ENCODE peak calls at places on chromosomes 4 and X, in four cellular contexts. One of them, this sample, is unnamed.

GRCh38 chr4:150534818-150535217 is 47.1 kb upstream of the MAB21L2 start:
- DNase-seq in astrocyte: no peak
- DNase-seq in transverse colon: no peak
- DNase-seq in breast epithelium: no peak
- DNase-seq in this sample: no peak

GRCh38 chr4:155353923-155354540 is 22.7 kb downstream of the MAP9 start:
- DNase-seq in breast epithelium: peak; percentile 56
- DNase-seq in transverse colon: peak; percentile 64
- DNase-seq in astrocyte: peak; percentile 29
- DNase-seq in this sample: peak; percentile 79

GRCh38 chr4:107317596-107317995 is 281.5 kb upstream of the DKK2 start:
- DNase-seq in breast epithelium: no peak
- DNase-seq in astrocyte: peak; percentile 34
- DNase-seq in transverse colon: no peak
- DNase-seq in this sample: no peak

GRCh38 chrX:68995780-68996551 is 167.1 kb downstream of the EFNB1 start:
- DNase-seq in astrocyte: peak; percentile 86
- DNase-seq in transverse colon: peak; percentile 79
- DNase-seq in breast epithelium: no peak
- DNase-seq in this sample: no peak

GRCh38 chrX:69203367-69204037 is 38.2 kb upstream of the PJA1 start:
- DNase-seq in astrocyte: no peak
- DNase-seq in breast epithelium: no peak
- DNase-seq in transverse colon: no peak
- DNase-seq in this sample: no peak

GRCh38 chrX:34734383-34734782 is 77.3 kb upstream of the TMEM47 start:
- DNase-seq in transverse colon: no peak
- DNase-seq in breast epithelium: no peak
- DNase-seq in astrocyte: peak; percentile 8
- DNase-seq in this sample: no peak

GRCh38 chr4:26779224-26779623 is 81.4 kb upstream of the STIM2 start:
- DNase-seq in transverse colon: no peak
- DNase-seq in astrocyte: no peak
- DNase-seq in breast epithelium: no peak
- DNase-seq in this sample: no peak

GRCh38 chr4:61619528-61619927 is 419.4 kb downstream of the ADGRL3 start:
- DNase-seq in breast epithelium: no peak
- DNase-seq in transverse colon: no peak
- DNase-seq in astrocyte: no peak
- DNase-seq in this sample: no peak

GRCh38 chr4:117137143-117137542 is 51.8 kb upstream of the TRAM1L1 start:
- DNase-seq in astrocyte: peak; percentile 92
- DNase-seq in breast epithelium: no peak
- DNase-seq in transverse colon: no peak
- DNase-seq in this sample: no peak

GRCh38 chr4:122167369-122167768 is 15.2 kb downstream of the BLTP1 start:
- DNase-seq in transverse colon: no peak
- DNase-seq in breast epithelium: no peak
- DNase-seq in astrocyte: no peak
- DNase-seq in this sample: no peak
- H3K27ac ChIP-seq in transverse colon: no peak overlapping the region
- H3K27ac ChIP-seq in breast epithelium: no peak overlapping the region
- H3K27ac ChIP-seq in astrocyte: no peak overlapping the region
- H3K27ac ChIP-seq in this sample: no peak overlapping the region

GRCh38 chrX:112851161-112851779 is 10.6 kb upstream of the AMOT start:
- DNase-seq in transverse colon: no peak
- DNase-seq in astrocyte: no peak
- DNase-seq in breast epithelium: no peak
- DNase-seq in this sample: no peak
- H3K4me3 ChIP-seq in transverse colon: no peak overlapping the region
- H3K4me3 ChIP-seq in astrocyte: no peak overlapping the region
- H3K4me3 ChIP-seq in breast epithelium: no peak overlapping the region
- H3K4me3 ChIP-seq in this sample: no peak overlapping the region

GRCh38 chr4:153645183-153645582 is 38.9 kb upstream of the TLR2 start:
- DNase-seq in transverse colon: no peak
- DNase-seq in astrocyte: no peak
- DNase-seq in breast epithelium: no peak
- DNase-seq in this sample: no peak
- TF ChIP-seq CTCF in transverse colon: no peak
- TF ChIP-seq CTCF in astrocyte: peak; percentile 11
- TF ChIP-seq CTCF in breast epithelium: no peak
- TF ChIP-seq CTCF in this sample: no peak

GRCh38 chr4:15161439-15161838 is 159.2 kb downstream of the CPEB2 start:
- DNase-seq in breast epithelium: no peak
- DNase-seq in astrocyte: no peak
- DNase-seq in transverse colon: no peak
- DNase-seq in this sample: no peak
- H3K27ac ChIP-seq in breast epithelium: no peak overlapping the region
- H3K27ac ChIP-seq in astrocyte: no peak overlapping the region
- H3K27ac ChIP-seq in transverse colon: no peak overlapping the region
- H3K27ac ChIP-seq in this sample: no peak overlapping the region

GRCh38 chr4:182083681-182084410 is 159.4 kb upstream of the TENM3 start:
- DNase-seq in transverse colon: no peak
- DNase-seq in astrocyte: no peak
- DNase-seq in breast epithelium: no peak
- DNase-seq in this sample: no peak
- H3K4me3 ChIP-seq in transverse colon: no peak overlapping the region
- H3K4me3 ChIP-seq in astrocyte: peak overlapping the region; percentile 61
- H3K4me3 ChIP-seq in breast epithelium: no peak overlapping the region
- H3K4me3 ChIP-seq in this sample: no peak overlapping the region